ENCODE peak calls at places on chromosomes 11 and 22, in eight cellular contexts. S is GM10248, I is HFFc6, L is mesothelial cell of epicardium, M is tibial nerve, A is mammary epithelial cell, E is astrocyte of the spinal cord, W is AG04450. G is an unnamed sample.

GRCh38 chr11:45314900-45315299 is 28.8 kb upstream of the SYT13 start:
- DNase-seq in A (no peak), S (no peak), I (no peak), W (no peak), L (no peak), E (no peak), M (no peak), G (no peak)

GRCh38 chr11:106397787-106398355 is 320.4 kb downstream of the AASDHPPT start:
- DNase-seq in W (no peak), S (no peak), E (no peak), M (no peak), I (no peak), A (no peak), L (no peak), G (no peak)

GRCh38 chr11:32402836-32403235 is 32.5 kb downstream of the WT1 start:
- DNase-seq in W (no peak), A (no peak), M (no peak), E (no peak), S (no peak), L (no peak), I (no peak), G (no peak)

GRCh38 chr11:115958089-115959000 is 454.1 kb upstream of the CADM1 start:
- DNase-seq in L (no peak), E (no peak), A (no peak), S (no peak), I (no peak), M (no peak), W (no peak), G (no peak)

GRCh38 chr22:50447576-50448551 is 27.0 kb downstream of the SBF1 start:
- DNase-seq in I (no peak), E (no peak), M (no peak), W (no peak), S (no peak), A (peak; percentile 26), L (no peak), G (no peak)

GRCh38 chr22:46365166-46365624 is 29.7 kb downstream of the TRMU start:
- DNase-seq in S (no peak), W (no peak), A (no peak), M (no peak), L (no peak), I (no peak), E (no peak), G (no peak)

GRCh38 chr22:48607901-48608650 is 1219.6 kb downstream of the BRD1 start:
- DNase-seq in W (no peak), E (no peak), S (no peak), L (no peak), A (no peak), M (no peak), I (no peak), G (no peak)

GRCh38 chr11:119222308-119222707 is 16.2 kb downstream of the CBL start:
- DNase-seq in E (peak; percentile 58), I (peak; percentile 46), S (no peak), W (peak; percentile 51), L (no peak), A (no peak), M (no peak), G (no peak)

GRCh38 chr22:22357024-22357868 is 112.7 kb downstream of the VPREB1 start:
- DNase-seq in I (peak; percentile 65), E (peak; percentile 47), M (peak; percentile 65), S (peak; percentile 94), L (peak; percentile 59), W (peak; percentile 3), A (peak; percentile 55), G (peak; percentile 90)

DNA sequence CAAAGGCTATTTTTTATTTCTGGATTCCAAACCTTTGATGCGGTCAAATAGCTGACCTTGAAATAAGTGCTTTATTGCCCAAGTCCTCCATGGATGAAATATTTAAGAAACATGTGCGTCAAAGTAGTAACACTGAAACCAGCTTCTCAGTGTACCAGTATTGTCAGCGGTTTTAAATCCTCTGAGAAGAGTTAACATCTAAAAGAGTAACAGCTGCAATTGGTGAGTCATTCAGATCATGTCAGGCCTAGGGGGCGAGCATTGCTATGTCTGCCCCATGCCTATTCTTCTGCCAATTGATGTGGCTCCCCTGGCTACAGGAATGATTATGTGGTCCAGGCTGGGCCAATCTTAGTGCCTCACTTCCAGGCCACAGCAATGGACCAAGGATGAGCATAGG is 263.3 kb upstream of the SORL1-AS1 start:
- DNase-seq in E (peak; percentile 55), S (no peak), L (no peak), A (no peak), W (peak; percentile 26), I (no peak), M (no peak), G (no peak)
- TF ChIP-seq CTCF in E (no peak), S (no peak), L (no peak), A (no peak), W (no peak), I (no peak), M (no peak), G (no peak)

GRCh38 chr11:125393331-125393730 is 102.7 kb downstream of the FEZ1 start:
- DNase-seq in A (no peak), I (no peak), S (no peak), W (no peak), M (no peak), E (no peak), L (no peak), G (no peak)
- TF ChIP-seq CTCF in A (no peak), I (no peak), S (no peak), W (no peak), M (no peak), E (no peak), L (no peak), G (no peak)

GRCh38 chr11:43135966-43136534 is 175.7 kb upstream of the API5 start:
- DNase-seq in M (no peak), I (no peak), E (no peak), S (no peak), A (no peak), L (no peak), W (no peak), G (no peak)

GRCh38 chr11:43138621-43139140 is 173.1 kb upstream of the API5 start:
- DNase-seq in L (no peak), S (no peak), I (no peak), E (no peak), A (no peak), M (no peak), W (no peak), G (no peak)
- TF ChIP-seq CTCF in L (no peak), S (no peak), I (no peak), E (no peak), A (no peak), M (no peak), W (no peak), G (no peak)

GRCh38 chr11:556175-556699 is 4.3 kb downstream of the LMNTD2 start:
- DNase-seq in M (no peak), W (no peak), L (no peak), A (no peak), I (no peak), S (no peak), E (no peak), G (no peak)

GRCh38 chr11:555500-556174 is 4.9 kb downstream of the LMNTD2 start:
- DNase-seq in I (no peak), A (no peak), M (no peak), L (no peak), S (no peak), E (no peak), W (no peak), G (no peak)

GRCh38 chr11:553949-554398 is 6.6 kb downstream of the LMNTD2 start:
- DNase-seq in E (no peak), I (no peak), W (no peak), L (no peak), M (no peak), S (no peak), A (no peak), G (no peak)

GRCh38 chr11:554428-554823 is 6.1 kb downstream of the LMNTD2 start:
- DNase-seq in E (no peak), W (no peak), I (no peak), S (no peak), A (no peak), L (no peak), M (no peak), G (no peak)

GRCh38 chr11:554824-555499 is 5.6 kb downstream of the LMNTD2 start:
- DNase-seq in M (no peak), E (peak; percentile 24), S (peak; percentile 89), L (no peak), I (no peak), W (no peak), A (peak; percentile 62), G (peak; percentile 57)
- TF ChIP-seq CTCF in M (peak; percentile 69), E (peak; percentile 60), S (peak; percentile 90), L (peak; percentile 69), I (peak; percentile 76), W (peak; percentile 51), A (peak; percentile 64), G (peak; percentile 70)

DNA sequence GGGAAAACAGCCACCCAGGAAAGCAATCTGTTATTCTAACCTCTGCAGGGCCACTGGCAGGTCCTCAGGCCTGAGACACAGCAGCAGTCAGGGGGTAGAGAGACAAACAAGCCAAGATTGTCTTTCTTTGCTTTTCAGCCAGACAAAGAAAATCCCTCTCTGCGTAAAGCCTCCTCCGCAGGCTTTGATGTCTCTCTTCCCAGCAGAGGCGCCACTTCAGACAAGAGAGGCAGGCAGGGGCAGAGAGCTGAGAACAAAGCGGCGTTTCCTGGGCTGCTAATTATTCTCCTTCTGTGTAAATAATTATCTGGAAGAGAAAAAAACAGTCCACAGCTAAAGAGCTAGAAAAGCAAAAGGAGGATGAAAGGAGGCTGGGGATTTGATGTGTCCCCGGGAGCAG is 102.7 kb upstream of the SEZ6L start:
- DNase-seq in M (no peak), I (no peak), E (no peak), W (no peak), A (no peak), L (no peak), S (no peak), G (peak; percentile 28)
- TF ChIP-seq CTCF in M (no peak), I (no peak), E (no peak), W (no peak), A (no peak), L (no peak), S (no peak), G (no peak)

DNA sequence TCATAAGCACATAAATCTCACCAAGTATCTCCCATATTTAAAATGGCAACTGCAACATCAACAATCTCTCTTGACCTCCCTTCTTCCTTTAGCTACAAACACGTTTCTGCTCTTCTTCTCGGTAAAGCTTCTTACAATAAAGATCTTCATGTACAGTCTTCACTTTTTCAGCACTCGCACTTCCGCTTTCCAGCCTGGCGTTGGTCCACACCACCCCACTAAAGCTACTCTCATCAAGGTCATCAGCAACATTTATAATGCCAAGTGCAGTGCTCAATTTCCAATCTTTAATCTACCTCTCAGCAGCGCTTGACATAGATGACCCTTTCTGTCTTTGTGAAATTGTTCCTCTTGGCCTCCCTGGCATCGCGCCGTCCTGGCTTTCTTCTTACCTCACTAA is 33.6 kb downstream of the NTM start:
- DNase-seq in E (no peak), I (no peak), L (no peak), A (no peak), S (no peak), W (no peak), M (no peak), G (no peak)
- TF ChIP-seq CTCF in E (no peak), I (no peak), L (no peak), A (no peak), S (no peak), W (no peak), M (no peak), G (no peak)

GRCh38 chr11:94742645-94743044 is 25.5 kb upstream of the AMOTL1 start:
- DNase-seq in I (no peak), W (no peak), A (no peak), M (no peak), L (no peak), E (no peak), S (no peak), G (no peak)
- TF ChIP-seq CTCF in I (no peak), W (no peak), A (no peak), M (no peak), L (no peak), E (no peak), S (no peak), G (no peak)

G was measured in neural crest cell.